ENCODE peak calls at places on chromosomes 7 and 10, in seven cellular contexts. R, Z, O, F, I, L and Y are unnamed samples.
A peak's percentile ranks its signal among the peaks of the same experiment; 100 is the strongest.

GRCh38 chr7:81672872-81673271 is 97.0 kb downstream of the HGF start:
- DNase-seq in R (no peak), Z (no peak), O (no peak), F (no peak), I (no peak), L (no peak), Y (no peak)

GRCh38 chr7:104156842-104157277 is 51.0 kb downstream of the ORC5 start:
- DNase-seq in R (no peak), Z (no peak), O (peak; percentile 12), F (peak; percentile 34), I (peak; percentile 59), L (no peak), Y (no peak)

GRCh38 chr7:95420996-95421846 is 13.6 kb downstream of the PON2 start:
- DNase-seq in R (no peak), Z (no peak), O (no peak), F (peak; percentile 75), I (peak; percentile 74), L (no peak), Y (no peak)

GRCh38 chr7:101450064-101450463 is 87.4 kb downstream of the COL26A1 start:
- DNase-seq in R (no peak), Z (no peak), O (no peak), F (no peak), I (no peak), L (no peak), Y (no peak)

GRCh38 chr7:158910254-158911053 is 54.1 kb downstream of the DYNC2I1 start:
- DNase-seq in R (no peak), Z (no peak), O (no peak), F (no peak), I (no peak), L (no peak), Y (no peak)

GRCh38 chr10:7475046-7475860 is 64.4 kb upstream of the SFMBT2 start:
- DNase-seq in R (peak; percentile 69), Z (peak; percentile 26), O (no peak), F (no peak), I (no peak), L (peak; percentile 63), Y (no peak)

GRCh38 chr7:119472398-119473038 is 800.5 kb upstream of the KCND2 start:
- DNase-seq in R (no peak), Z (peak; percentile 12), O (no peak), F (peak; percentile 2), I (no peak), L (no peak), Y (no peak)

GRCh38 chr7:12951397-12951801 is 264.0 kb downstream of the ARL4A start:
- DNase-seq in R (no peak), Z (no peak), O (no peak), F (no peak), I (peak; percentile 63), L (no peak), Y (no peak)

GRCh38 chr7:40948239-40948638 is 754.7 kb downstream of the INHBA start:
- DNase-seq in R (no peak), Z (no peak), O (no peak), F (no peak), I (no peak), L (no peak), Y (no peak)

GRCh38 chr7:138239244-138239643 is 163.0 kb downstream of the AKR1D1 start:
- DNase-seq in R (no peak), Z (no peak), O (no peak), F (no peak), I (no peak), L (no peak), Y (peak; percentile 50)

GRCh38 chr10:88974012-88974411 is 16.6 kb upstream of the FAS start:
- DNase-seq in R (no peak), Z (no peak), O (no peak), F (no peak), I (no peak), L (no peak), Y (no peak)

GRCh38 chr7:142303650-142304049 is 45.8 kb upstream of the PRSS58 start:
- DNase-seq in R (no peak), Z (no peak), O (no peak), F (peak; percentile 58), I (no peak), L (no peak), Y (no peak)

GRCh38 chr7:27103489-27104226 is 1.2 kb upstream of the HOXA2 start:
- DNase-seq in R (peak; percentile 53), Z (peak; percentile 53), O (no peak), F (no peak), I (no peak), L (no peak), Y (no peak)

GRCh38 chr7:40346554-40346953 is 211.7 kb downstream of the SUGCT start:
- DNase-seq in R (no peak), Z (no peak), O (no peak), F (no peak), I (no peak), L (no peak), Y (no peak)

GRCh38 chr10:14476641-14477407 is 146.1 kb upstream of the FRMD4A start:
- DNase-seq in R (no peak), Z (no peak), O (peak; percentile 23), F (no peak), I (peak; percentile 16), L (no peak), Y (no peak)

GRCh38 chr10:45461034-45461433 is 87.0 kb downstream of the ALOX5 start:
- DNase-seq in R (no peak), Z (peak; percentile 49), O (no peak), F (no peak), I (no peak), L (no peak), Y (no peak)

GRCh38 chr7:151416921-151417320 is 7.1 kb upstream of the WDR86 start:
- DNase-seq in R (no peak), Z (no peak), O (no peak), F (no peak), I (peak; percentile 39), L (no peak), Y (no peak)

GRCh38 chr10:110007171-110007700 is 548 bp upstream of the ADD3 start:
- DNase-seq in R (no peak), Z (no peak), O (no peak), F (no peak), I (no peak), L (no peak), Y (no peak)
- TF ChIP-seq CTCF in R (no peak), Z (no peak), O (no peak), F (no peak), I (no peak), L (no peak), Y (no peak)

GRCh38 chr10:68826764-68827591 is at the start of gene STOX1:
- DNase-seq in R (peak; percentile 65), Z (peak; percentile 71), O (no peak), F (peak; percentile 86), I (peak; percentile 53), L (peak; percentile 68), Y (no peak)
- TF ChIP-seq CTCF in R (no peak), Z (no peak), O (no peak), F (no peak), I (no peak), L (no peak), Y (no peak)

DNA sequence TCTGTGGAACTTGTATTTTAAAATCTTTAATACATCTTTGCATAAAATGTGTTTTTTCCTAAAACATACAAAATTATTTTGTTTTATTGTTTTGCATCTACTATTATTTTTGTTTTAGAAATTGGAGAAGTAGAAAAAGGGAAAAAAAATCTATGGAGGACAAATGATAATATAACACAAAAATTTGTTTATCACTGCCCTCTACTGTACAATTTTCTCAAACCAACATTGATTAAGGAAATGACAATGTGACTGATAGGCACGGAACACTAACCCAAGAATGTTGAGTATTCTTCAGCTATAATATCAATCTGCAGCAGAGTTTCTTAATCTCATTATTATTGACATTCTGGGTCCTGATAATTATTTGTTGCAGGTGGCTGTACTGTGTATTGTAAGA is 9.5 kb upstream of the ING3 start:
- DNase-seq in R (no peak), Z (no peak), O (no peak), F (no peak), I (peak; percentile 31), L (no peak), Y (no peak)
- TF ChIP-seq CTCF in R (no peak), Z (peak; percentile 42), O (no peak), F (peak; percentile 24), I (peak; percentile 21), L (peak; percentile 41), Y (peak; percentile 22)

GRCh38 chr10:28408237-28408777 is 105.4 kb upstream of the MPP7 start:
- DNase-seq in R (no peak), Z (no peak), O (no peak), F (no peak), I (no peak), L (no peak), Y (no peak)

GRCh38 chr10:28411136-28411460 is 108.2 kb upstream of the MPP7 start:
- DNase-seq in R (no peak), Z (no peak), O (no peak), F (no peak), I (no peak), L (no peak), Y (no peak)

GRCh38 chr10:28411648-28412047 is 108.8 kb upstream of the MPP7 start:
- DNase-seq in R (no peak), Z (no peak), O (no peak), F (no peak), I (no peak), L (no peak), Y (peak; percentile 94)

GRCh38 chr10:28410420-28411135 is 107.7 kb upstream of the MPP7 start:
- DNase-seq in R (no peak), Z (no peak), O (no peak), F (no peak), I (peak; percentile 13), L (no peak), Y (no peak)
- TF ChIP-seq CTCF in R (no peak), Z (no peak), O (no peak), F (peak; percentile 18), I (peak; percentile 12), L (no peak), Y (peak; percentile 3)

GRCh38 chr10:133308431-133309110 is at the start of the genes TUBGCP2 and ZNF511:
- DNase-seq in R (peak; percentile 93), Z (peak; percentile 89), O (no peak), F (peak; percentile 88), I (peak; percentile 86), L (peak; percentile 95), Y (peak; percentile 89)
- TF ChIP-seq CTCF in R (no peak), Z (no peak), O (peak; percentile 33), F (peak; percentile 22), I (no peak), L (no peak), Y (no peak)